ENCODE peak calls at places on chromosomes 6 and 20, in five cellular contexts. F is tibial nerve, I is A549, O is colonic mucosa, A is PC-9. M is an unnamed sample.

GRCh38 chr6:121748376-121748775 is 312.9 kb downstream of the GJA1 start:
- DNase-seq in A (no peak), F (no peak), O (no peak), I (no peak), M (no peak)

GRCh38 chr20:58651823-58652605 is 931 bp downstream of the STX16 start:
- DNase-seq in O (peak; percentile 74), F (no peak), A (peak; percentile 51), I (peak; percentile 48), M (peak; percentile 83)

GRCh38 chr6:151012321-151013294 is 147.1 kb downstream of the MTHFD1L start:
- DNase-seq in I (no peak), O (no peak), F (no peak), A (no peak), M (no peak)

GRCh38 chr20:44017905-44018683 is 103.4 kb downstream of the TOX2 start:
- DNase-seq in F (no peak), O (peak; percentile 96), A (peak; percentile 94), I (peak; percentile 59), M (no peak)

GRCh38 chr20:14341782-14342181 is 4.4 kb upstream of the FLRT3 start:
- DNase-seq in I (no peak), F (no peak), A (no peak), O (no peak), M (no peak)

GRCh38 chr6:44524491-44525227 is 137.2 kb downstream of the CDC5L start:
- DNase-seq in I (no peak), O (no peak), F (no peak), A (peak; percentile 43), M (no peak)

GRCh38 chr6:137094411-137095008 is 49.7 kb upstream of the IL20RA start:
- DNase-seq in I (peak; percentile 69), F (peak; percentile 71), A (peak; percentile 82), O (peak; percentile 66), M (peak; percentile 43)

GRCh38 chr20:61419010-61419409 is 166.9 kb downstream of the CDH4 start:
- DNase-seq in A (no peak), F (no peak), O (no peak), I (no peak), M (no peak)

GRCh38 chr6:75208564-75209431 is 2.9 kb upstream of the COL12A1 start:
- DNase-seq in O (peak; percentile 85), A (peak; percentile 63), F (peak; percentile 85), I (peak; percentile 62), M (peak; percentile 70)

GRCh38 chr6:23659125-23659524 is 466.9 kb upstream of the NRSN1 start:
- DNase-seq in O (no peak), F (no peak), A (no peak), I (peak; percentile 1), M (no peak)

GRCh38 chr6:150667977-150668716 is 68.5 kb downstream of the PLEKHG1 start:
- DNase-seq in A (peak; percentile 90), O (peak; percentile 92), I (peak; percentile 29), F (peak; percentile 96), M (no peak)

GRCh38 chr20:59751075-59751711 is 146.9 kb downstream of the PHACTR3 start:
- DNase-seq in F (peak; percentile 33), A (no peak), I (peak; percentile 68), O (peak; percentile 64), M (peak; percentile 87)

GRCh38 chr20:64114356-64114971 is 7.1 kb upstream of the NPBWR2 start:
- DNase-seq in O (no peak), A (peak; percentile 30), F (no peak), I (no peak), M (no peak)

GRCh38 chr6:79943133-79943532 is 4.2 kb downstream of the ELOVL4 start:
- DNase-seq in I (no peak), O (no peak), A (no peak), F (no peak), M (no peak)

GRCh38 chr20:58709013-58709702 is 16.6 kb downstream of the NPEPL1 start:
- DNase-seq in I (no peak), A (no peak), F (no peak), O (peak; percentile 7), M (no peak)

GRCh38 chr20:60048634-60049578 is 90.7 kb downstream of the CDH26 start:
- DNase-seq in A (no peak), O (no peak), F (no peak), I (no peak), M (no peak)

GRCh38 chr20:1440024-1440423 is 26.6 kb downstream of the NSFL1C start:
- DNase-seq in A (no peak), F (no peak), I (peak; percentile 50), O (no peak), M (no peak)

GRCh38 chr20:14720251-14720650 is 382.8 kb upstream of the FLRT3 start:
- DNase-seq in I (no peak), A (no peak), F (no peak), O (no peak), M (no peak)

GRCh38 chr6:148513145-148514071 is 170.8 kb downstream of the SASH1 start:
- DNase-seq in O (no peak), F (no peak), A (no peak), I (no peak), M (no peak)

GRCh38 chr20:39004508-39004907 is 42.4 kb downstream of the DHX35 start:
- DNase-seq in O (peak; percentile 79), F (no peak), I (no peak), A (peak; percentile 46), M (no peak)

GRCh38 chr20:62170536-62170935 is 12.3 kb upstream of the MTG2 start:
- DNase-seq in O (no peak), A (no peak), I (no peak), F (no peak), M (no peak)

GRCh38 chr6:82208914-82209313 is 38.6 kb downstream of the IBTK start:
- DNase-seq in F (no peak), A (no peak), I (no peak), O (no peak), M (no peak)

GRCh38 chr6:106849676-106850332 is 124.7 kb downstream of the CD24 start:
- DNase-seq in I (no peak), F (no peak), A (no peak), O (no peak), M (peak; percentile 46)

GRCh38 chr6:144390886-144391285 is 105.8 kb downstream of the UTRN start:
- DNase-seq in I (no peak), F (no peak), A (no peak), O (no peak), M (no peak)

GRCh38 chr20:35077341-35077740 is 15.3 kb downstream of the TRPC4AP start:
- DNase-seq in F (no peak), I (no peak), A (no peak), O (no peak), M (no peak)

GRCh38 chr6:151763938-151764680 is 43.4 kb upstream of the ESR1 start:
- DNase-seq in A (peak; percentile 84), I (peak; percentile 53), O (peak; percentile 91), F (peak; percentile 90), M (peak; percentile 46)

GRCh38 chr20:35541118-35541782 is 628 bp upstream of the ERGIC3 start:
- DNase-seq in O (no peak), F (no peak), I (no peak), A (no peak), M (no peak)

GRCh38 chr6:148548065-148548748 is 198.6 kb upstream of the UST start:
- DNase-seq in O (no peak), A (no peak), F (no peak), I (no peak), M (no peak)

GRCh38 chr6:99606670-99607415 is at the start of gene PRDM13:
- DNase-seq in I (no peak), F (no peak), O (no peak), A (no peak), M (no peak)

GRCh38 chr20:60718743-60719142 is 533.3 kb upstream of the CDH4 start:
- DNase-seq in I (no peak), A (no peak), O (no peak), F (no peak), M (peak; percentile 9)

GRCh38 chr6:167670938-167671338 is 155.8 kb upstream of the AFDN start:
- DNase-seq in A (no peak), I (no peak), O (no peak), F (no peak), M (no peak)

GRCh38 chr20:43751167-43752050 is 24.6 kb upstream of the GTSF1L start:
- DNase-seq in F (no peak), A (peak; percentile 91), O (no peak), I (no peak), M (peak; percentile 85)

GRCh38 chr6:166737231-166737630 is 110.2 kb upstream of the RPS6KA2 start:
- DNase-seq in F (no peak), O (no peak), I (no peak), A (peak; percentile 45), M (no peak)

GRCh38 chr6:44096615-44097014 is 30.6 kb downstream of the MRPL14 start:
- DNase-seq in I (peak; percentile 58), A (peak; percentile 55), F (peak; percentile 65), O (peak; percentile 85), M (peak; percentile 86)

DNA sequence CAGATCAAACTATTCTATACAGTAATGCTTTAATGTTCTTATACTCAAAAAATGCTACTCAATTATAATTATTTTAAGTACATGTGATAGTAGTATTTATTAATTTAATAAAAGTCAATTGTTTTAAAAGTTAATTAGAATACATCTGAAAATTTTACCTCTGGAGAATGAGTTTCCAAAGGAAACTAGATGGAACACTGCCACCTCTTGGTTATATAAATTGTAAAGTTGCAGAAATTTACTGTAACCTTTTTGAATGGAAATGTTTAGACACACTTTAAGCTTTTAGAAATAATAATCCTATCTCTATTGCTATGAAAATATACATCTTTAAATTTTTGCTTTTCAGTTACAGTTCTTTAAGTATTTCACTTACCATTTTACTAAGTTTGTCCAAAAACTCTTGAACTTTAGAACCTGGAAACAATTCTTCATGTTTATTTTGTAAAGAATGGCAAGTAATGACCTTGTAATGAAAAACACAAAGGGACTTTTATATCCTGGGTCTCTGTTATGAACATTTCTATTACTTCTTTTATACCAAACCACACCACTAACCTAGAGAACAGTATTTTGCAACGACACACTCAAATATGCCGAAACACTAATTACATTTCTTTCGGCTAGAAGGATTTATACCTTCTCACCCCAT is 10.9 kb upstream of the BMP5 start:
- DNase-seq in A (no peak), O (no peak), F (no peak), I (no peak), M (no peak)
- TF ChIP-seq CTCF in A (peak; percentile 74), O (peak; percentile 15), F (peak; percentile 38), I (peak; percentile 54), M (peak; percentile 12)

GRCh38 chr6:70149209-70149788 is 153.6 kb downstream of the COL9A1 start:
- DNase-seq in F (no peak), I (no peak), A (no peak), O (no peak), M (no peak)
- TF ChIP-seq CTCF in F (no peak), I (no peak), A (no peak), O (no peak), M (no peak)

GRCh38 chr6:40308533-40309306 is 278.4 kb downstream of the LRFN2 start:
- DNase-seq in O (peak; percentile 73), F (peak; percentile 49), A (no peak), I (peak; percentile 13), M (peak; percentile 73)
- TF ChIP-seq CTCF in O (peak; percentile 90), F (peak; percentile 88), A (peak; percentile 92), I (peak; percentile 43), M (peak; percentile 82)

GRCh38 chr6:132401120-132401940 is at the start of gene MOXD1:
- DNase-seq in F (no peak), O (peak; percentile 32), A (no peak), I (peak; percentile 8), M (peak; percentile 72)
- TF ChIP-seq CTCF in F (no peak), O (no peak), A (no peak), I (no peak), M (peak; percentile 7)